ENCODE peak calls at places on chromosome 18, in eight cellular contexts. Z, L, Y, W, K, V, H and D are unnamed samples. For H3K4me1, the result is how much of the 10 kb centered on the place peaks cover.

GRCh38 chr18:26312196-26312595 is 86.0 kb downstream of the TAF4B start:
- DNase-seq in Y (no peak), L (no peak), Z (peak), W (no peak), H (no peak), K (no peak), V (no peak), D (no peak)

GRCh38 chr18:8699126-8699525 is 6.2 kb upstream of the MTCL1 start:
- DNase-seq in H (no peak), Y (no peak), L (no peak), Z (no peak), K (no peak), V (no peak), W (no peak), D (no peak)

GRCh38 chr18:7601249-7601620 is 34.1 kb downstream of the PTPRM start:
- DNase-seq in W (no peak), Z (peak), V (no peak), L (no peak), H (no peak), K (no peak), Y (no peak), D (no peak)

GRCh38 chr18:23172981-23173380 is 37.7 kb downstream of the CABLES1 start:
- DNase-seq in L (no peak), Y (no peak), V (no peak), W (no peak), Z (no peak), H (no peak), K (no peak), D (peak)

GRCh38 chr18:366466-367053 is 98.7 kb upstream of the THOC1 start:
- DNase-seq in Y (no peak), K (no peak), Z (peak), V (no peak), H (no peak), W (peak), L (no peak), D (no peak)

GRCh38 chr18:2441544-2441943 is 129.8 kb downstream of the METTL4 start:
- DNase-seq in Y (no peak), V (no peak), K (no peak), W (no peak), H (no peak), Z (no peak), L (no peak), D (no peak)

GRCh38 chr18:2337552-2338141 is 233.7 kb downstream of the METTL4 start:
- DNase-seq in Y (peak), W (peak), H (peak), V (no peak), K (no peak), Z (peak), L (no peak), D (no peak)

GRCh38 chr18:60895181-60895580 is 438.0 kb upstream of the CDH20 start:
- DNase-seq in W (no peak), H (no peak), Z (no peak), L (no peak), K (no peak), Y (no peak), V (no peak), D (no peak)

GRCh38 chr18:74596959-74597661 is 560 bp upstream of the ZNF407 start:
- DNase-seq in V (peak), Z (peak), Y (no peak), H (peak), W (peak), L (no peak), K (peak), D (peak)

GRCh38 chr18:28032177-28032576 is 144.8 kb downstream of the CDH2 start:
- DNase-seq in K (no peak), W (no peak), Y (no peak), H (no peak), L (no peak), V (no peak), Z (no peak), D (no peak)

GRCh38 chr18:78862395-78862794 is 117.2 kb upstream of the SALL3 start:
- DNase-seq in Y (no peak), V (no peak), Z (no peak), W (no peak), K (no peak), H (no peak), L (peak), D (no peak)

GRCh38 chr18:32930695-32931301 is 158.0 kb upstream of the KLHL14 start:
- DNase-seq in H (peak), W (no peak), V (no peak), K (no peak), L (no peak), Y (peak), Z (peak), D (no peak)

GRCh38 chr18:32380559-32380958 is 90.1 kb downstream of the GAREM1 start:
- DNase-seq in L (no peak), W (no peak), H (no peak), Y (no peak), K (no peak), V (no peak), Z (peak), D (no peak)

DNA sequence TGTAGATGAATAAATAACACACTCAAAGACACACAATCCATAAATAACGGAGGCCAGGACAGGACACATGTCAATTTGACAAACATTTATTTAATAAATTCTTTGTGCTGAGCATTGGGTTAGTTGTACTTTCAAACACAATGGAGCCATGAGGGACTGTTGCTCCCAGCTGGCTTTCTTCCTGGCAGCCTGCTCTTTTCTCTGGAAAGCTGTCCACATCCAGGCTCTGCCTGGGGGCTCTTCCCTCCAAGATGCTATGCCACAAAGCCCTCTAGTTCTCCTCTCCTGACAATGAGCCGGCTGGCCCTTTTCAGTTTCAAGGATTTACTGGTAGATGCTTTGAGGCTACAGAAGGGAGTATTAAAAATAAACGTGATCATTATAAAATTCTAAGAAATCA is 44.1 kb upstream of the SLC14A2 start:
- DNase-seq in Z (no peak), W (no peak), L (no peak), Y (no peak), V (no peak), H (no peak), K (no peak), D (no peak)
- H3K4me1 ChIP-seq in Z (under half), W (under half), L (under half), Y (under half), V (under half), H (under half), K (under half), D (under half)

GRCh38 chr18:72692086-72692485 is 147.9 kb upstream of the CBLN2 start:
- DNase-seq in K (no peak), Y (no peak), W (peak), H (no peak), V (no peak), Z (peak), L (no peak), D (no peak)

GRCh38 chr18:72692595-72692994 is 148.5 kb upstream of the CBLN2 start:
- DNase-seq in H (no peak), W (no peak), Z (no peak), Y (no peak), K (no peak), V (no peak), L (no peak), D (no peak)

GRCh38 chr18:72700961-72701710 is 157.0 kb upstream of the CBLN2 start:
- DNase-seq in L (no peak), H (peak), Y (no peak), V (no peak), Z (peak), W (no peak), K (no peak), D (no peak)

DNA sequence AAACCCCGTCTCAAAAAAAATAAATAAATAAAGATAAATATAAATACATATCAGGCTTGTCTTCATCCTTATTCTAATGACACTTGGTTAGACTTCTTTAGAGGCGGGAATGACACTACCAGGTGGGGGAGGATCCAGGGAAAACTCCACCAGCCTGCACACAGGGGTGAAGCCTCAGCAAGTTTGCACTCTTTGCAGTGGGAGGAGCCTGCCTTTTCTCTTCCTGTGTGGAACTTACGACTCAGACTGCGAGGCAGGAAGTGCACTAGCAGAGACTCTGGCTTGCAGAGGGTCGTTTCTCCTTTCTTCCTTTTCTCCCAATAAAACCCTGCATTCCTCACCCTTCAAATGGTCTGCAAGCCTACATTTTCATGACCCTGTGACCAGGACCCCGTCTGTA is 153.6 kb upstream of the CBLN2 start:
- DNase-seq in K (no peak), W (no peak), Z (peak), Y (no peak), L (no peak), V (no peak), H (no peak), D (no peak)
- TF ChIP-seq POLR2AphosphoS5 in K (no peak), W (peak), Z (no peak), Y (no peak), L (no peak), V (no peak), H (no peak), D (no peak)

DNA sequence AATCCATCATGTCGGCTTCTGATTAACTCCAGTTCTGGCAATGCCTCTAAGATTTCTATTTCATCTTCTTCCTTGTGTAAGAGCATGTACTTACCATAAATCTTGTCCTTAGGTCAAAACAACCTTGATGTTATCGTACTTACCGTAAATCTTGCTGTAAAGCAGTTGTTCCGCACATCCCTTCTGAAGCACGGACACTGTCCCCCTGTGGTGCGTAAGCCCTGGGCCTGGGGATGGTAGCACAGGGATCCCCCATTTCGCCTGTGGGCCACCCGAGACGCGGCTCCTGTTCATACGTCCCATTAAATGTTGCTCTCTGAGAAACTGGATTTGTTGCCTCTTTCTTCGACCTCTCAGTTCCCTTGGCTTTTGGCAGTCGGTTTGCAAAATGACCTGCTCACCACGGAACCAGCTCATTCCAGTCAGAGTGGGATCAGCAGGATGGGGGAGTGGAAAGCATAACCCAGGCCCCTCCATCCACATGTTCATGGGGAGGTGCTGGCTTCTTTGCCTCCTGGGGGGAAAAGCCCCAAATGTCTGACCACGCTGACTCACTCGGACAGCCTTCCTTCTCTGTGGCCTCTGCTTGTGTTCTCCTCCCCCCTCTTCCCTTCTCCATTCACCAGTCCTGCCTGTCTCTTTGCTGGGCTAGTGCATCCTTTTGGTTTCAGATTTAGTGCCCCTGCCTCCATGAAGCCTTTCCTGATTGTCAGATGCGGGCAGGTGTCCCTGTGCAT is 49.9 kb downstream of the RAB31 start:
- DNase-seq in V (no peak), W (no peak), Z (no peak), K (no peak), H (no peak), Y (no peak), L (no peak), D (no peak)
- H3K4me3 ChIP-seq in V (no peak), W (no peak), Z (no peak), K (no peak), H (no peak), Y (no peak), L (no peak), D (no peak)

GRCh38 chr18:48142353-48142752 is 211.9 kb upstream of the SMAD2 start:
- DNase-seq in W (no peak), H (no peak), L (no peak), K (no peak), V (no peak), Z (no peak), Y (no peak), D (peak)
- H3K4me1 ChIP-seq in W (under half), H (under half), L (under half), K (under half), V (under half), Z (under half), Y (under half), D (under half)

GRCh38 chr18:3604626-3605408 is 154.8 kb downstream of the TGIF1 start:
- DNase-seq in W (no peak), Z (peak), Y (no peak), H (peak), L (no peak), K (no peak), V (peak), D (peak)
- TF ChIP-seq POLR2AphosphoS5 in W (no peak), Z (peak), Y (peak), H (peak), L (peak), K (no peak), V (peak), D (no peak)

GRCh38 chr18:76494541-76495403 is at the start of gene ZNF516:
- DNase-seq in Z (peak), L (no peak), K (no peak), W (no peak), Y (no peak), H (peak), V (no peak), D (peak)
- H3K4me3 ChIP-seq in Z (peak), L (peak), K (peak), W (peak), Y (peak), H (peak), V (peak), D (peak)

GRCh38 chr18:21083017-21083416 is 28.6 kb downstream of the ROCK1 start:
- DNase-seq in Z (no peak), L (no peak), W (no peak), V (no peak), K (no peak), Y (no peak), H (no peak), D (no peak)
- H3K4me1 ChIP-seq in Z (under half), L (under half), W (under half), V (under half), K (under half), Y (under half), H (under half), D (under half)

GRCh38 chr18:44804033-44804432 is 123.3 kb downstream of the SETBP1 start:
- DNase-seq in H (no peak), V (no peak), W (no peak), L (no peak), Y (no peak), K (no peak), Z (no peak), D (no peak)
- TF ChIP-seq POLR2AphosphoS5 in H (no peak), V (no peak), W (no peak), L (no peak), Y (no peak), K (no peak), Z (no peak), D (no peak)